ENCODE peak calls at places on chromosomes 12 and 14, in four cellular contexts. H is NCI-H82; R is fibroblast of lung; K is stimulated activated CD8-positive, alpha-beta memory T cell treated with anti-CD3 and anti-CD28 coated beads, Interleukin-2, amount 100 ng/mL, for 1 hour. F is an unnamed sample.

GRCh38 chr12:89603678-89604077 is 77.8 kb upstream of the POC1B start:
- DNase-seq in K (no peak), R (no peak), H (no peak), F (no peak)

GRCh38 chr14:74442757-74443156 is 16.7 kb upstream of the SYNDIG1L start:
- DNase-seq in H (no peak), R (no peak), K (no peak), F (no peak)

GRCh38 chr14:34113051-34113511 is 162.2 kb upstream of the EGLN3 start:
- DNase-seq in R (no peak), K (no peak), H (no peak), F (no peak)

GRCh38 chr14:63155511-63156189 is 48.6 kb upstream of the RHOJ start:
- DNase-seq in K (no peak), R (peak; percentile 10), H (no peak), F (no peak)

GRCh38 chr12:75908961-75909699 is 122.4 kb downstream of the PHLDA1 start:
- DNase-seq in R (peak; percentile 87), K (no peak), H (no peak), F (no peak)

GRCh38 chr12:52495385-52495784 is 2.3 kb upstream of the KRT6A start:
- DNase-seq in K (no peak), R (no peak), H (peak; percentile 18), F (no peak)

GRCh38 chr12:40141996-40142395 is 36.1 kb upstream of the SLC2A13 start:
- DNase-seq in K (no peak), H (no peak), R (no peak), F (no peak)

GRCh38 chr14:62614117-62614516 is 431.1 kb downstream of the KCNH5 start:
- DNase-seq in K (no peak), H (peak; percentile 90), R (no peak), F (no peak)

GRCh38 chr12:65756956-65757511 is 67.2 kb upstream of the HMGA2 start:
- DNase-seq in H (no peak), K (no peak), R (no peak), F (no peak)

GRCh38 chr12:45416161-45416560 is 200.3 kb downstream of the ANO6 start:
- DNase-seq in R (peak; percentile 5), K (no peak), H (no peak), F (no peak)

GRCh38 chr12:26770239-26771070 is 62.5 kb downstream of the ITPR2 start:
- DNase-seq in K (no peak), H (no peak), R (no peak), F (no peak)

GRCh38 chr14:59301354-59301753 is 112.9 kb downstream of the DAAM1 start:
- DNase-seq in H (no peak), K (no peak), R (no peak), F (no peak)

GRCh38 chr12:118330421-118331018 is 42.2 kb downstream of the TAOK3 start:
- DNase-seq in H (no peak), R (peak; percentile 86), K (no peak), F (no peak)

GRCh38 chr14:92847220-92848148 is 53.4 kb downstream of the GOLGA5 start:
- DNase-seq in K (no peak), H (no peak), R (no peak), F (no peak)

GRCh38 chr14:56185991-56186390 is 67.8 kb downstream of the PELI2 start:
- DNase-seq in R (no peak), H (peak; percentile 100), K (no peak), F (no peak)

GRCh38 chr12:129868566-129868965 is 35.3 kb downstream of the TMEM132D start:
- DNase-seq in R (no peak), H (no peak), K (no peak), F (no peak)

F was measured in GOT3.